ENCODE peak calls at places on chromosomes 16 and 17, in nine cellular contexts. M is B cell, X is cardiac muscle cell, G is endothelial cell, C is neural progenitor cell, H is neural crest cell, S is progenitor cell of endocrine pancreas, P is heart right ventricle, J is tibial nerve. Z is an unnamed sample.

GRCh38 chr16:2966803-2967184 is 2.4 kb upstream of the PAQR4 start:
- DNase-seq in M (peak), X (no peak), G (no peak), C (peak), H (no peak), S (no peak), P (no peak), J (no peak), Z (no peak)

GRCh38 chr16:88654363-88655052 is 3.7 kb upstream of the CYBA start:
- DNase-seq in M (no peak), X (no peak), G (no peak), C (no peak), H (no peak), S (no peak), P (no peak), J (no peak), Z (no peak)

GRCh38 chr17:7673239-7673638 is 14.1 kb downstream of the TP53 start:
- DNase-seq in M (no peak), X (no peak), G (no peak), C (peak), H (peak), S (no peak), P (no peak), J (no peak), Z (peak)

GRCh38 chr17:8941980-8942617 is 23.4 kb downstream of the PIK3R5 start:
- DNase-seq in M (no peak), X (no peak), G (no peak), C (no peak), H (no peak), S (no peak), P (no peak), J (no peak), Z (no peak)

GRCh38 chr17:48577946-48578615 is at the start of gene HOXB4:
- DNase-seq in M (peak), X (peak), G (peak), C (peak), H (peak), S (no peak), P (peak), J (peak), Z (peak)

GRCh38 chr16:84007946-84008345 is 34.6 kb downstream of the SLC38A8 start:
- DNase-seq in M (no peak), X (no peak), G (no peak), C (no peak), H (no peak), S (no peak), P (no peak), J (no peak), Z (no peak)

GRCh38 chr17:7307686-7308624 is 527 bp downstream of the EIF5A start:
- DNase-seq in M (peak), X (peak), G (peak), C (peak), H (peak), S (peak), P (peak), J (no peak), Z (no peak)

GRCh38 chr16:89749637-89750036 is 28.3 kb downstream of the ZNF276 start:
- DNase-seq in M (peak), X (peak), G (no peak), C (no peak), H (no peak), S (no peak), P (no peak), J (peak), Z (no peak)

GRCh38 chr16:87324411-87325275 is 7.5 kb upstream of the C16orf95 start:
- DNase-seq in M (peak), X (peak), G (peak), C (peak), H (peak), S (peak), P (no peak), J (no peak), Z (peak)

GRCh38 chr17:50206604-50207293 is 5.3 kb upstream of the COL1A1 start:
- DNase-seq in M (no peak), X (peak), G (peak), C (peak), H (peak), S (peak), P (peak), J (no peak), Z (no peak)

GRCh38 chr16:29876578-29877249 is 13.7 kb upstream of the CDIPT start:
- DNase-seq in M (peak), X (no peak), G (no peak), C (peak), H (no peak), S (no peak), P (no peak), J (no peak), Z (no peak)

GRCh38 chr16:80230328-80231117 is 310.3 kb upstream of the DYNLRB2 start:
- DNase-seq in M (no peak), X (no peak), G (no peak), C (no peak), H (no peak), S (no peak), P (no peak), J (no peak), Z (no peak)

GRCh38 chr16:16045311-16045710 is 95.9 kb downstream of the ABCC1 start:
- DNase-seq in M (no peak), X (no peak), G (no peak), C (no peak), H (no peak), S (no peak), P (no peak), J (no peak), Z (peak)

GRCh38 chr17:26766743-26767142 is 527.2 kb upstream of the WSB1 start:
- DNase-seq in M (no peak), X (no peak), G (no peak), C (no peak), H (no peak), S (no peak), P (no peak), J (no peak), Z (no peak)

DNA sequence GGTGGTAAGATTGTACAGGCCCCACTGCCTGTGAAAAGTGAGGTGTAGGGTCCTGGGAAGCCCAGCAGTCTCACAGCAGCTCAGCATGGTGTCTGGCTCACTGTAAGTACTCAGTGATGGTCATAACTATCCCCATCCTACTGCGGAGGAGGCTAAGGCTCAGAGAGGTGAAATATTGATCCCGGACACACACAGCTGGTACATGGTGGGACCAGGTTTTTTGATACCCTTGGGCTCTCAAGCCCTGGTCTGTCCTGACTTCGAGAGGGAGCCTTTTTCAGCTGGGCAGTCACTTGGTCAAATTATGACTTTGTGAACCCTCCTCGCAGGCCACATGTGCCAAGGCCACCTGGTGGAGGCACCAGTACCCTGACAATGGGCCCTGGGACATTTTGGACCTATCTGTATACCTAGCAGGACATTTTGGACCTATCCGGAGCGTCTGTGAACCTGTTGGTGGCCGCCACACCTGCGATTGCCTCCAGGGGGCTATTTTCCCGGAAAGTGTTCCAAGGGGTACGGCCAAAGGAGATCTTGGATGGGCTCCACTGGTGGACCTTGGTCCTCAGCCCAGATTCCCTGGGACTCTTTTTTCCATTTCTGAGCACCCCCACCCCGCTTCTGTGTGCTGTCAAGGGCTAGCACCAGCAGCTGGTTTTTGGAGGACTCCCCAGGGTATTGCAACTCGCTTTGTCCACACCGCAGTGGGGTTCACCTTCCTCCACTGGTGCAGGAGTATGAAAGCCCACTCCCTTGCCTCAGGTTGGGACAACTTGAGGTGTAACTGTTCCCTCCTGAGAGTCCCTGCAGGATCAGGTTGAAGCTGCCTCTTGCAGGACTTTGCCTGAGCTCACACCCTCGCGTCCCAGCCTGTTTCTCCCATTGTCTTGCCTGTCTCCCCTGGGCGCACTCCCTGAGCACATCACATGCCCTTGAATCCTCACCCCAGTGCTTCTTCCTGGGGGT is 83.6 kb upstream of the NKD1 start:
- DNase-seq in M (no peak), X (no peak), G (no peak), C (no peak), H (no peak), S (no peak), P (no peak), J (no peak), Z (no peak)
- TF ChIP-seq CTCF in M (no peak), X (no peak), G (peak), C (peak), H (peak), S (peak), P (no peak), J (no peak), Z (peak)

GRCh38 chr17:4897198-4897657 is 2.1 kb upstream of the C17orf107 start:
- DNase-seq in M (no peak), X (no peak), G (no peak), C (no peak), H (no peak), S (no peak), P (no peak), J (no peak), Z (no peak)

GRCh38 chr17:4895121-4895520 is 4.2 kb upstream of the C17orf107 start:
- DNase-seq in M (no peak), X (no peak), G (no peak), C (no peak), H (no peak), S (no peak), P (no peak), J (no peak), Z (no peak)

GRCh38 chr17:4896332-4897197 is 2.8 kb upstream of the C17orf107 start:
- DNase-seq in M (no peak), X (no peak), G (no peak), C (no peak), H (no peak), S (no peak), P (no peak), J (no peak), Z (no peak)

GRCh38 chr17:4893721-4894560 is 5.4 kb upstream of the C17orf107 start:
- DNase-seq in M (no peak), X (no peak), G (no peak), C (no peak), H (no peak), S (no peak), P (no peak), J (no peak), Z (no peak)

DNA sequence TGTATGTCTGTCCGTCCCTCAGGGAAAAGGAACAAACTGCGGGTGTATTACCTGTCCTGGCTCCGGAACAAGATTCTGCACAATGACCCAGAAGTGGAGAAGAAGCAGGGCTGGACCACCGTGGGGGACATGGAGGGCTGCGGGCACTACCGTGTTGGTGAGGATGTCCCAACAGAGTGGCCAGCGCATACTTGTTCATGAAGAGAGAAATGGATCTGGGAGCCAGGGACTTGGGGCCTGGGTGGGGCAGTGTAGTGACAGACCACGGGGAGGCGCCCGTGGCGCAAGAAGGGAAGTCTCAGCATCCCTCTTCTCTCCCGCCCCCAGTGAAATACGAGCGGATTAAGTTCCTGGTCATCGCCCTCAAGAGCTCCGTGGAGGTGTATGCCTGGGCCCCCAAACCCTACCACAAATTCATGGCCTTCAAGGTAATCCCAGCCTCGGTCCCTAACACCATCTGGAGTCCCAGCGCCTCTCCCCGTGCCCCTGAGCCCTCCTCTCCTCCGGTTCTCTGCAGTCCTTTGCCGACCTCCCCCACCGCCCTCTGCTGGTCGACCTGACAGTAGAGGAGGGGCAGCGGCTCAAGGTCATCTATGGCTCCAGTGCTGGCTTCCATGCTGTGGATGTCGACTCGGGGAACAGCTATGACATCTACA is 3.5 kb upstream of the C17orf107 start:
- DNase-seq in M (no peak), X (peak), G (peak), C (peak), H (no peak), S (no peak), P (no peak), J (no peak), Z (no peak)
- TF ChIP-seq CTCF in M (no peak), X (no peak), G (no peak), C (peak), H (no peak), S (peak), P (no peak), J (no peak), Z (no peak)

GRCh38 chr16:28149016-28149888 is 62.5 kb downstream of the XPO6 start:
- DNase-seq in M (peak), X (no peak), G (no peak), C (no peak), H (no peak), S (no peak), P (no peak), J (no peak), Z (peak)
- TF ChIP-seq CTCF in M (no peak), X (no peak), G (no peak), C (no peak), H (no peak), S (no peak), P (no peak), J (no peak), Z (no peak)

DNA sequence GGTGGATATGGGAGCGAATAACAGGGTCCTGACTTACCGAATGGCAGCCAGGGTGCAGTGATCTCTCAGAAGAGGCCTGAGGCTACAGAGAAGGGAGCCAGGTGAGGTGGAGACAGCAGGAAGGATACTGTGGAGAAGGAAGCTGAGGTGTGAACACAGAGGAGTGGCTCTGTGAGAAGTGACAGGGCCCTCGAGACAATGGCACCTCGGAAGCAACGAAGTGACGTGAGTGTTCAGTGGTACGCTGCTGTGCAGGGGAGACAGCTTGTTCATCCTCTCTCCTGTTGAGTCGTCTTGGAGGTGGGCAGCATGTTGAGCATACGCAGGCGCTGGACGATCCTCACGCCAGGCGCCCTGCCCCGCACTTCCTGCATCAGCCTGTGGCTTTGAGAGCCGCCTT is 390.3 kb downstream of the CPPED1 start:
- DNase-seq in M (no peak), X (no peak), G (no peak), C (no peak), H (no peak), S (no peak), P (no peak), J (no peak), Z (no peak)
- TF ChIP-seq CTCF in M (no peak), X (no peak), G (no peak), C (no peak), H (no peak), S (no peak), P (no peak), J (no peak), Z (no peak)

GRCh38 chr17:79305831-79306687 is 231.4 kb downstream of the ENGASE start:
- DNase-seq in M (no peak), X (no peak), G (no peak), C (peak), H (no peak), S (no peak), P (peak), J (no peak), Z (no peak)
- TF ChIP-seq CTCF in M (no peak), X (no peak), G (no peak), C (no peak), H (no peak), S (no peak), P (no peak), J (no peak), Z (no peak)

DNA sequence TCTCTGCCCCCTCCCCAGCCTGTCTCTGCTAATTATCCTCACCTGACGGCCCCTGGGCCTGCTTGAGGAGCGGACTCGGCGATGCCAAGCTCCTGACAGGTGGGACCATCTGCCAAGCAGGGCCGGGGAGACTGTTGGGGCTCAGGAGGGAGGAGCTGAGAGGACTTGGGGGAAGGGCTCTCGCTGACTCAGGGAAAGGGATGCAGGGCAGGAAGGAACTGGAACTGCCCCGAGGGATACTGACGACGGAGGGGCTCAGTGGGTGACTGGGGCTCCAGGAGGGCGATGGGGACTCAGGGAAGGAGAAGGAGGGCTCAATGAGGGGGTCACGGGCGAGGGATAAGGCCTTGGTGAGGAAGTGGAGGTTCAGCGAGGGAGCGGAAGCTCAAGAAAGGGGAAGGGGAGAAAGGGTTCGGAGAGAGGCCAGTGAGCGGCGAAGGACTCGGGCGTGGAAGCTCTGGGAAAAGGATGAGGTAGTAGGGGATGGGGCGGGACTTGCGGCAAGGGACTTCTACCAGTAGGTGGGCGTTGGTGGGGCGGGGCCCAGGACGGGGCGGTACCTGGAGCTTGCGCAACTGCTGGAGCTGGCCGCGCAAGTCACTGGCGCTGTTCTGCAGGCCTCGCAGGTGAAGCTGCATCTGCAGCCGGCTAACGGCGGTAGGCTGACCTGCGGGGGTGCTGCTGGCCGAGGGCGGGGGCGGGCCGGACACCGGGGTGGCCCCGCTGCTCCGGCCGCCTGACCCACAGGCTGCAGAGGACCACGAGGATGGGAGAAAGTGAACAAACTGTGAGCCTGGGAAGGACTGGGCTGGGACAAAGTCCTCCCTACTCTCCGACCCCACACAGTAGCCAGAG is 46.5 kb downstream of the SRCIN1 start:
- DNase-seq in M (peak), X (peak), G (peak), C (peak), H (peak), S (peak), P (peak), J (peak), Z (peak)
- TF ChIP-seq CTCF in M (peak), X (no peak), G (no peak), C (peak), H (peak), S (peak), P (no peak), J (no peak), Z (no peak)

DNA sequence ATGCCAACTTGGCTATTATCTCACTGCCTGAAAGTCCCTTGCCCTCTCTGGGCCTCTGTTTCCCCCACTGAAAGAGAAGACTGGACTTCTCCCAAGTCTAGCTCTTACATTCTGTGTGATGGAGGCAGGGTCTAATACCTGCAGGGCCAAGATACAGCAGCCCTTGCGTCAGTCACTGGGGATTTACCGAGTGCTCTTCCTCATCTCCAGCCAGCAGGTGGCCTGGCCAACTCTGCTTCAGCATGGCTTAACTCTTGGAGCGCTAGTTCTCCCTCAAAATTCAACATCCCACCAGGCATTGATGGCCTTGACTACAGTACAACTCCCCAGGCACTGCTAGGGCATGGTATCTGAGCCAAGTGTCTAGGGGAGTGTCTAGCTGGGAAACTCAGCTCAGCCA is 19.9 kb upstream of the MTMR4 start:
- DNase-seq in M (no peak), X (no peak), G (no peak), C (no peak), H (no peak), S (no peak), P (no peak), J (no peak), Z (no peak)
- TF ChIP-seq CTCF in M (no peak), X (no peak), G (peak), C (no peak), H (no peak), S (peak), P (no peak), J (no peak), Z (no peak)

Z was measured in MCF 10A.